ENCODE peak calls at places on chromosomes 1 and 21, in seven cellular contexts. C is neural progenitor cell; Z is fibroblast of lung; N is CD8-positive, alpha-beta T cell; T is upper lobe of right lung; G is GM06990; E is suprapubic skin. M is an unnamed sample.

GRCh38 chr1:54475357-54476230 is 69.4 kb upstream of the SSBP3 start:
- DNase-seq in Z (no peak), C (peak), T (no peak), G (no peak), N (no peak), E (no peak), M (no peak)

GRCh38 chr1:236354330-236355147 is 39.5 kb upstream of the EDARADD start:
- DNase-seq in N (no peak), G (no peak), T (no peak), C (no peak), E (no peak), Z (peak), M (peak)

GRCh38 chr1:204094262-204095247 is 21.6 kb downstream of the SOX13 start:
- DNase-seq in Z (no peak), T (no peak), N (no peak), G (no peak), E (no peak), C (peak), M (no peak)

GRCh38 chr1:4655674-4656532 is 1.5 kb downstream of the AJAP1 start:
- DNase-seq in C (peak), Z (peak), N (no peak), G (no peak), T (peak), E (no peak), M (peak)

GRCh38 chr1:116529199-116529616 is 41.6 kb downstream of the CD58 start:
- DNase-seq in E (no peak), T (no peak), G (no peak), C (no peak), Z (peak), N (no peak), M (no peak)

GRCh38 chr21:45630066-45630694 is 13.3 kb upstream of the PCBP3 start:
- DNase-seq in E (no peak), G (no peak), C (no peak), T (no peak), N (no peak), Z (no peak), M (no peak)

GRCh38 chr1:21005840-21006239 is 170.9 kb downstream of the EIF4G3 start:
- DNase-seq in N (no peak), C (no peak), E (no peak), G (no peak), Z (no peak), T (no peak), M (no peak)

GRCh38 chr21:41119901-41120300 is 48.1 kb upstream of the BACE2 start:
- DNase-seq in G (no peak), T (no peak), C (no peak), N (no peak), Z (no peak), E (no peak), M (no peak)

GRCh38 chr1:25927541-25928265 is 21.5 kb upstream of the STMN1 start:
- DNase-seq in N (no peak), Z (no peak), G (no peak), E (no peak), C (peak), T (no peak), M (no peak)

GRCh38 chr1:153494976-153495535 is 34.6 kb upstream of the S100A7 start:
- DNase-seq in N (peak), E (peak), T (peak), Z (peak), G (peak), C (peak), M (peak)

GRCh38 chr1:96039910-96040309 is 681.7 kb upstream of the PTBP2 start:
- DNase-seq in T (no peak), N (no peak), E (no peak), G (no peak), Z (no peak), C (no peak), M (no peak)

GRCh38 chr21:45293214-45293725 is 5.6 kb upstream of the POFUT2 start:
- DNase-seq in T (peak), Z (no peak), N (no peak), C (no peak), G (no peak), E (peak), M (no peak)

GRCh38 chr1:111620412-111620971 is 903 bp downstream of the RAP1A start:
- DNase-seq in C (no peak), N (no peak), T (no peak), E (no peak), G (no peak), Z (no peak), M (no peak)

GRCh38 chr1:111619635-111620411 is at the start of gene RAP1A:
- DNase-seq in G (peak), C (peak), T (peak), N (peak), Z (peak), E (peak), M (peak)

GRCh38 chr1:111618081-111618480 is 1.5 kb upstream of the RAP1A start:
- DNase-seq in T (no peak), G (no peak), E (no peak), N (no peak), Z (no peak), C (no peak), M (no peak)

GRCh38 chr1:111621050-111621449 is 1.5 kb downstream of the RAP1A start:
- DNase-seq in E (no peak), T (no peak), N (no peak), G (no peak), Z (peak), C (no peak), M (peak)

DNA sequence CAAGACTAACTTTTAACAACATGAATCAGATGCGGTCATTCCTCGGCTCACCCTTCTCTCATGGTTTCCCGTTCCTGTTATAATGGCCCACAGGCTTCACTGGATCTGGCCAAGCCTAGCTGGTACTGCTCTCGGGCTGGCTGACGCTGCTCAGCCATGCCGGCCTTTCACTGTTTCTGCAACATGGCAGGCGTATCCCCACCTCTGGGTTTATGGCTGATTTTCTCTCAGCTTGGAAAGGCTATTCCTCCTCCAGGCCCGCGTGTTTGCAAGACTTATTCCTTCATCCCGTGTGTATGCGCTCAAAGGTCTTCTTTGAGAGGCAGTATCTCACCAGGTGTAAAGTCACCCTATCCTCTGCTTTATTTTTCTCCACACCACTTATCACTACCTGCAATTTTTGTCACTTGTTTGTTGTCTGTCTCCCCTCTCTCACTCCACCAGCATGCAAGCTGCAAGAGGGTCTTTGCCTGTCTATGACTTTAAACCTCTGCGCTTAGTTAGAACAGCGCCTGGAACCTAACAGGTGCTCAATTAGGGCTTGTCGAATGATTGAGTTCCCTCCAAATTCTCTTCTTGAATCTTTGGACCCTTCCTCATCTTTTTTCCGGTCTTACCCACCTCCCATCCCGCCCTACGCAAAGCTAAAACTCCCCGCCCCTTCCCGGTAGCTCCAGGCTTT is 495 bp upstream of the RAP1A start:
- DNase-seq in G (no peak), N (no peak), T (no peak), E (no peak), C (no peak), Z (no peak), M (no peak)
- TF ChIP-seq CTCF in G (no peak), N (no peak), T (no peak), E (no peak), C (no peak), Z (no peak), M (no peak)

DNA sequence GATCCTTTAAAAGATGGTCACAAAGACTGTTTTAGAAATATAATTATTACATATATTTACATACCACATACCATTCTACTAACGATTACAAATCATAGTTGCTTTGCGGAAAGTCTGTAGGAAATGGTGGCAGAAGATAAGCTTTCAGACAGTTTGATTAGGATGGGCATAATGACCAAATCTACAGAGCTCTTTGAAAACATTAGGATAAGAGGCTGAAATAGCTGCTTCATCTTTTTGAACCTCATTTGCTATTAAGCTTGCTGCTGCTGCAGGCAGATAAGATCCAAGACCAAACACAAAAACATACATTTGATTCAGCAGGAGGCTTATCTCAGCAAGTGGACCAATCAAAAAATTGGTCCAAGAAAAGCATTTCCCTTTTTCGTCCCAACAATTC is 47.1 kb downstream of the DDAH1 start:
- DNase-seq in Z (no peak), N (no peak), C (no peak), E (no peak), T (no peak), G (no peak), M (no peak)
- H3K4me3 ChIP-seq in Z (no peak), N (no peak), C (no peak), E (no peak), T (no peak), G (no peak), M (no peak)

DNA sequence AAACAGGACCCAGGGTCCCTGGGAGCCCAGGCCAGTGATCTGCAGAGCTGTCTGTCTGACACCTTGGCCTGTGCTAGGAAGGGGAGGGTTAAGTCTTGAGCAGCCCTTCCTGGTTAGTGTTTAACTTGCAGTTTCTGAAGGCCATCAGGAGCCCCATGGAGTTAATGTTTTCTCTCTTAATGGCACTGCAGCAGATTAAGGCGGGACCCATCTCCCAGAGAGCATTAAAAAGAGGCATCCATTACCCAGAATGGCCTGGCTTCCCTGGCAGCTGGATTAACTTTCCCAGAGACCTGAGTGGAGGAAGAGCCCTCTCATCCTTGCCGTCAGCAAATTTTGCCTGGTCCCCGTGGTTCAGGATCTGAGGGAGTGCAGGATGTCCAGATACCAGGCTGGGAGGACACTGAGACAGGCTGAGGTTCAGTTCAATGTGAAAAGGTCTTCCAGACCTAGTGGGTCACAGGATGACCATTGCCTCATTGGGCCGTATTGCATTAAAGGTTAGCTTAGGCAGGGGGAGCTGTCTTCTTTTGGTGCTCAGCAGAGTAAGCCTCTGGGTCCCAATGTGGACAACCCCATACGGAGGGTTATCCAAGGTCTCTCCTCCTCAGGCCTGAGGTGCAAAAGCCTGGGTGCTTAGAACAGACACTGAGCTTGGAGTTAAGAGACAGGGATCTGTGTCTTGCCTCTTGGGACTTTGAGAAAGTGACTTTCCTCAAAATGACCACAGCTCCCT is 522.6 kb downstream of the PTPRU start:
- DNase-seq in Z (no peak), N (no peak), C (no peak), E (no peak), G (no peak), T (no peak), M (no peak)
- TF ChIP-seq CTCF in Z (no peak), N (no peak), C (no peak), E (no peak), G (no peak), T (no peak), M (no peak)

GRCh38 chr1:64630611-64631010 is 114.3 kb upstream of the RAVER2 start:
- DNase-seq in C (no peak), E (no peak), G (no peak), Z (no peak), N (no peak), T (no peak), M (no peak)
- H3K4me3 ChIP-seq in C (no peak), E (no peak), G (no peak), Z (no peak), N (no peak), T (no peak), M (no peak)

M was measured in fibroblast of pulmonary artery.